ENCODE peak calls at places on chromosomes 3 and 15, in six cellular contexts. Z is tibial artery, A is SJSA1, J is A549, B is left ventricle myocardium superior, M is foreskin fibroblast. C is an unnamed sample.

GRCh38 chr3:4533489-4534443 is 40.6 kb downstream of the ITPR1 start:
- DNase-seq in Z (peak; percentile 82), A (no peak), J (no peak), B (peak; percentile 54), M (no peak), C (no peak)

GRCh38 chr3:171345112-171345843 is 114.9 kb downstream of the TNIK start:
- DNase-seq in Z (no peak), A (no peak), J (no peak), B (no peak), M (no peak), C (no peak)

GRCh38 chr3:100040846-100041245 is 73.5 kb downstream of the FILIP1L start:
- DNase-seq in Z (no peak), A (no peak), J (no peak), B (no peak), M (peak; percentile 48), C (no peak)

GRCh38 chr3:146100180-146100579 is 60.8 kb downstream of the PLOD2 start:
- DNase-seq in Z (no peak), A (no peak), J (no peak), B (no peak), M (no peak), C (no peak)

GRCh38 chr3:16382852-16383251 is 117.8 kb downstream of the OXNAD1 start:
- DNase-seq in Z (no peak), A (no peak), J (no peak), B (no peak), M (no peak), C (no peak)

GRCh38 chr15:66876731-66877545 is 174.9 kb downstream of the SMAD6 start:
- DNase-seq in Z (no peak), A (peak; percentile 29), J (no peak), B (no peak), M (no peak), C (no peak)

GRCh38 chr3:111173328-111173900 is 101.8 kb downstream of the NECTIN3 start:
- DNase-seq in Z (no peak), A (no peak), J (no peak), B (no peak), M (peak; percentile 29), C (no peak)

GRCh38 chr15:70855764-70856163 is 1.8 kb upstream of the LARP6 start:
- DNase-seq in Z (no peak), A (no peak), J (no peak), B (no peak), M (no peak), C (no peak)

GRCh38 chr3:74410276-74410941 is 204.1 kb downstream of the CNTN3 start:
- DNase-seq in Z (no peak), A (no peak), J (no peak), B (no peak), M (no peak), C (no peak)

GRCh38 chr3:194852345-194852744 is 166.7 kb downstream of the FAM43A start:
- DNase-seq in Z (no peak), A (no peak), J (no peak), B (no peak), M (no peak), C (no peak)

GRCh38 chr3:10338591-10339369 is 17.9 kb upstream of the SEC13 start:
- DNase-seq in Z (no peak), A (no peak), J (no peak), B (no peak), M (no peak), C (no peak)

GRCh38 chr15:52417501-52417900 is 111.2 kb downstream of the MYO5A start:
- DNase-seq in Z (no peak), A (no peak), J (no peak), B (no peak), M (peak; percentile 93), C (no peak)

GRCh38 chr3:47301456-47301855 is 18.7 kb downstream of the KLHL18 start:
- DNase-seq in Z (no peak), A (no peak), J (no peak), B (no peak), M (no peak), C (no peak)

GRCh38 chr15:45094358-45094730 is 19.6 kb downstream of the DUOX2 start:
- DNase-seq in Z (peak; percentile 48), A (no peak), J (no peak), B (no peak), M (no peak), C (peak; percentile 62)

GRCh38 chr3:120506828-120507774 is 56.3 kb upstream of the FSTL1 start:
- DNase-seq in Z (no peak), A (no peak), J (peak; percentile 40), B (no peak), M (peak; percentile 72), C (peak; percentile 68)

GRCh38 chr3:14570089-14570488 is 29.9 kb upstream of the GRIP2 start:
- DNase-seq in Z (no peak), A (no peak), J (no peak), B (no peak), M (no peak), C (no peak)

GRCh38 chr15:70319466-70319865 is 221.7 kb upstream of the TLE3 start:
- DNase-seq in Z (no peak), A (no peak), J (no peak), B (no peak), M (no peak), C (no peak)

GRCh38 chr3:190012314-190012782 is 108.3 kb downstream of the P3H2 start:
- DNase-seq in Z (no peak), A (no peak), J (no peak), B (no peak), M (no peak), C (no peak)

GRCh38 chr15:62818691-62819090 is 223.9 kb upstream of the TPM1 start:
- DNase-seq in Z (no peak), A (no peak), J (no peak), B (no peak), M (peak; percentile 49), C (no peak)

GRCh38 chr3:107943860-107944543 is 146.8 kb downstream of the CD47 start:
- DNase-seq in Z (no peak), A (no peak), J (no peak), B (no peak), M (no peak), C (no peak)

GRCh38 chr3:100615684-100616083 is 6.3 kb downstream of the ADGRG7 start:
- DNase-seq in Z (no peak), A (no peak), J (no peak), B (no peak), M (no peak), C (no peak)

GRCh38 chr15:67883228-67883773 is 43.5 kb upstream of the RNU6-1 start:
- DNase-seq in Z (no peak), A (peak; percentile 17), J (no peak), B (no peak), M (no peak), C (no peak)

GRCh38 chr3:94647131-94647530 is 584.3 kb downstream of the NSUN3 start:
- DNase-seq in Z (no peak), A (no peak), J (no peak), B (no peak), M (no peak), C (no peak)

GRCh38 chr15:67820992-67821783 is 4.1 kb upstream of the SKOR1 start:
- DNase-seq in Z (no peak), A (peak; percentile 65), J (no peak), B (peak; percentile 75), M (no peak), C (no peak)

GRCh38 chr3:49689046-49689886 is at the start of the genes MST1 and RNF123:
- DNase-seq in Z (peak; percentile 92), A (peak; percentile 88), J (peak; percentile 70), B (peak; percentile 96), M (peak; percentile 86), C (peak; percentile 93)